ENCODE peak calls at places on chromosomes 5 and 9, in six cellular contexts. M is ovary, X is K562, L is adipocyte, J is lower lobe of right lung, G is left ventricle myocardium inferior. C is an unnamed sample. For H3K4me1, the result is how much of the 10 kb centered on the place peaks cover.

GRCh38 chr5:9343146-9343850 is 202.6 kb downstream of the SEMA5A start:
- DNase-seq in J (no peak), M (no peak), L (peak), G (no peak), X (no peak), C (no peak)

GRCh38 chr9:7209051-7209450 is 451.3 kb downstream of the KDM4C start:
- DNase-seq in L (no peak), J (no peak), X (no peak), M (no peak), G (no peak), C (no peak)

GRCh38 chr5:150557507-150557872 is 49.6 kb downstream of the NDST1 start:
- DNase-seq in M (no peak), X (no peak), G (no peak), J (no peak), L (no peak), C (no peak)

GRCh38 chr9:115672477-115673316 is 480.9 kb upstream of the PAPPA start:
- DNase-seq in L (peak), M (no peak), J (no peak), G (no peak), X (no peak), C (no peak)

GRCh38 chr9:95494022-95494415 is 22.8 kb downstream of the PTCH1 start:
- DNase-seq in G (no peak), M (no peak), L (no peak), J (no peak), X (no peak), C (peak)

GRCh38 chr5:45779874-45780671 is 83.9 kb upstream of the HCN1 start:
- DNase-seq in M (no peak), J (no peak), X (no peak), G (no peak), L (no peak), C (no peak)

GRCh38 chr9:99340281-99340680 is 118.2 kb downstream of the SEC61B start:
- DNase-seq in J (no peak), M (no peak), G (no peak), L (no peak), X (no peak), C (no peak)

GRCh38 chr5:170651902-170652301 is 131.6 kb upstream of the GABRP start:
- DNase-seq in G (no peak), M (no peak), L (no peak), X (no peak), J (no peak), C (no peak)

GRCh38 chr5:95620870-95621838 is 1.3 kb downstream of the GPR150 start:
- DNase-seq in L (peak), J (peak), M (peak), G (peak), X (no peak), C (no peak)

GRCh38 chr9:19935422-19935821 is 146.6 kb upstream of the SLC24A2 start:
- DNase-seq in M (no peak), L (no peak), J (no peak), X (no peak), G (no peak), C (no peak)

GRCh38 chr5:92552206-92553160 is 1028.5 kb downstream of the NR2F1-AS1 start:
- DNase-seq in X (no peak), J (no peak), L (peak), M (no peak), G (no peak), C (no peak)

GRCh38 chr9:137449081-137449844 is 8.1 kb upstream of the ENTPD8 start:
- DNase-seq in J (peak), L (no peak), G (no peak), X (no peak), M (no peak), C (no peak)

GRCh38 chr9:91423785-91424402 is at the start of gene NFIL3:
- DNase-seq in X (peak), G (peak), L (peak), M (peak), J (peak), C (peak)

GRCh38 chr5:33306758-33307157 is 134.0 kb upstream of the TARS1 start:
- DNase-seq in L (peak), M (no peak), J (no peak), X (no peak), G (no peak), C (no peak)

GRCh38 chr5:174581483-174581882 is 142.9 kb upstream of the MSX2 start:
- DNase-seq in L (no peak), J (no peak), G (no peak), X (no peak), M (no peak), C (peak)

GRCh38 chr9:124537926-124538325 is 30.7 kb upstream of the NR5A1 start:
- DNase-seq in X (peak), L (no peak), G (no peak), J (no peak), M (no peak), C (no peak)

GRCh38 chr5:181223041-181223728 is at the start of gene TRIM41:
- DNase-seq in X (peak), J (peak), M (peak), G (peak), L (peak), C (peak)

GRCh38 chr5:141692919-141693848 is 11.2 kb upstream of the ARAP3 start:
- DNase-seq in G (no peak), M (no peak), X (peak), J (no peak), L (no peak), C (no peak)

GRCh38 chr9:16262467-16263261 is 607.8 kb downstream of the BNC2 start:
- DNase-seq in G (no peak), X (no peak), L (peak), M (no peak), J (no peak), C (no peak)

GRCh38 chr9:109086221-109086620 is 33.5 kb downstream of the TMEM245 start:
- DNase-seq in J (no peak), M (no peak), X (no peak), L (no peak), G (no peak), C (no peak)

GRCh38 chr5:34684281-34684979 is 28.3 kb downstream of the RAI14 start:
- DNase-seq in L (no peak), G (no peak), J (no peak), M (no peak), X (no peak), C (no peak)

GRCh38 chr5:75512383-75513074 is 838 bp downstream of the POLK start:
- DNase-seq in G (no peak), M (peak), J (no peak), L (peak), X (no peak), C (no peak)
- H3K4me1 ChIP-seq in G (half or more), M (under half), J (under half), L (half or more), X (under half), C (under half)

DNA sequence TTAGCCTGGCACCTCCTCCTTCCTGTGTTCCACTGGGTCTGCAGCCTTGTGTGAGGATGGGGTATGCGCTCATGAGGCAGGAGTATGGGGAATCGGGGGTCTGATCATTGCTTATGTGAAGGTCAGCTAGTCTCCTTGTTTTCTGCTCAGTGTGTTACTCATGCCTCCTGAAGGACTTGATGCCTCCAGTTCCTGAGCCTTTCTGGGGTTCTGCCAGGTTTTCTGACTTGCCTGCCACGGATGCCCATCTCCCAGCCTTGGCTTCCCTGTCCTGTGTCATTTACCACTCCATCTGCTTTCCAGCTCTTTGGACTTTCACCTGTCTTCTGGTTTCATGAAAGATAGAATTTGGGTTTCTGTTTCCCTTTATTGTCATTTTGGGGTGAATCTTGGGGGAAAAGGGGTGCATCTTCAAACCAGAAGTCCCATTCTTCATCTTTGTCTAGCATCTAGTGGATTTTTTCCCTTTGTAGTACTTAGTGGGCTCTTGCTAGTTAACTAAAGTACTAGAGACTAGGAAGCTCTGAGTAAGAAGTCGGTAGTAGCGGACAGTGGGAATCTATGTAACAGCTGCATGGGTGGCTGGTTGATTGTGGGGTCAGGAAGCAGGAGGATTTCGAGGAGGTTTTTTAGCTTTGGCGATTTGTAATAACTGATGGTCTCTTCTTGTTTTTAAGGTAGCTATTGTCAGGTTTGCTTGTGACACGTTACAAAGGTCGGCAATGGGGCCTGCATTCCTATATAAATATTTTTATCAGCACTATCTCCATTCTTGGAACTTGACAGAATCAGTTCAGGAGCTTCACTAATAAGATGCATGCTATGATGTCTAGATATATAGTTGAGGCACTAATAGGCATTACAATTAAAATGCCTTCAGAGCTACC is 8.2 kb downstream of the OTULIN start:
- DNase-seq in G (no peak), X (no peak), M (no peak), J (no peak), L (no peak), C (no peak)
- H3K4me1 ChIP-seq in G (half or more), X (under half), M (under half), J (half or more), L (under half), C (half or more)

DNA sequence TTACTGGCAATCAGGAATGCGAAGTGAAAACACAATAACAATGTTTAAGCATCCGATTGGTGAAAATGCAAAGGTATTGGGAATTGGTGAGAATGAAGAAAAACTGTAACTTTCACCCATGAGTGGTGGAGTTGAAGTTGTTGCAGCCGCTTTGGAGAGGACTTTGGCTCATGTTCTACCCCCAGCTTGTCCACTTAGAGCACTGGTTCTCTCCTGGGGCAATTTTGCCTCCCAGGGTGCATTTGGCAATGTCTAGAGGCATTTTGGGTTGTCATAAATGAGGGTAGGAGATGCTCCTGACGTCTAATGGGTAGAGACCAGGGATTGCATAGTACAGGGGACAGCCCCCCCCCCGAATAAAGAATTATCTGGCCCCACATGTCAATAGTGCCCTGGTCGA is 46.2 kb downstream of the ANKRD33B start:
- DNase-seq in L (no peak), J (no peak), M (no peak), G (no peak), X (no peak), C (no peak)
- H3K4me1 ChIP-seq in L (under half), J (under half), M (under half), G (under half), X (under half), C (half or more)

GRCh38 chr9:70137577-70137976 is 93.9 kb downstream of the MAMDC2 start:
- DNase-seq in L (no peak), X (no peak), J (no peak), M (no peak), G (no peak), C (no peak)
- H3K4me1 ChIP-seq in L (under half), X (under half), J (under half), M (under half), G (under half), C (under half)

GRCh38 chr5:127700237-127700766 is 2.9 kb upstream of the CCDC192 start:
- DNase-seq in X (no peak), G (no peak), M (no peak), J (no peak), L (no peak), C (no peak)

GRCh38 chr5:127697894-127698600 is 5.1 kb upstream of the CCDC192 start:
- DNase-seq in L (no peak), G (no peak), J (no peak), X (no peak), M (no peak), C (no peak)

GRCh38 chr5:127702434-127702833 is 757 bp upstream of the CCDC192 start:
- DNase-seq in M (no peak), J (no peak), G (no peak), L (no peak), X (no peak), C (no peak)

GRCh38 chr5:127696688-127697087 is 6.5 kb upstream of the CCDC192 start:
- DNase-seq in L (no peak), J (no peak), M (no peak), G (no peak), X (no peak), C (no peak)

DNA sequence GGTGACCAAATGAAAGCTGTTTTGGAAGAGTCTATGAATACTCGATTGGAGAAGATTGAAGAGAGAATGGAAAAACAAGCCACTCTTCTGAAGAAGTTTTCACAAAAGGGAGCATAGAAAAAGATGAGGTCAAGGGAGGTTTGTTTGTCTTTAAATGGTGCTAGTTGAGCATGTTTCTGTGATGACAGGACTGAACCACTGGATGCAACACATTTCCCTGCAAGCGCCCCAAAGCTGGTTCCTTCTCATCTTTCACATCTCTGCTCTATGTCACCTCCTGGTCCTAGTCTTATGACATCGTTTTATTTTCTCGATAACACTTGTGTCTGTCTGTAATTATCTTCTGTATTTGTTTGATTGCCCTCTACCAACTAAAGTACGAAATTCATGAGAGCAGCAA is 3.8 kb upstream of the CCDC192 start:
- DNase-seq in M (no peak), L (no peak), J (no peak), X (no peak), G (no peak), C (no peak)
- H3K4me1 ChIP-seq in M (under half), L (under half), J (under half), X (under half), G (under half), C (under half)

GRCh38 chr5:113266227-113266912 is 168.4 kb downstream of the TSSK1B start:
- DNase-seq in M (no peak), J (no peak), X (no peak), L (no peak), G (no peak), C (no peak)
- H3K4me1 ChIP-seq in M (under half), J (under half), X (under half), L (under half), G (half or more), C (under half)

GRCh38 chr5:143120460-143121134 is 282.9 kb downstream of the NR3C1 start:
- DNase-seq in X (no peak), M (no peak), J (no peak), G (no peak), L (no peak), C (no peak)
- H3K4me1 ChIP-seq in X (under half), M (under half), J (under half), G (half or more), L (under half), C (under half)

GRCh38 chr5:139430015-139430414 is 9.3 kb downstream of the DNAJC18 start:
- DNase-seq in J (no peak), L (no peak), G (no peak), M (no peak), X (no peak), C (no peak)
- H3K4me1 ChIP-seq in J (under half), L (under half), G (under half), M (under half), X (under half), C (under half)

C was measured in OCI-LY7.